ENCODE peak calls at places on chromosomes 11 and 22, in six cellular contexts. B, J, Y, W, I and Z are unnamed samples.

GRCh38 chr22:31707519-31707918 is 42.4 kb downstream of the PRR14L start:
- DNase-seq in B (no peak), J (peak), Y (peak), W (no peak), I (no peak), Z (no peak)

GRCh38 chr11:19698493-19699292 is 13.9 kb upstream of the NAV2 start:
- DNase-seq in B (peak), J (no peak), Y (no peak), W (no peak), I (no peak), Z (no peak)

GRCh38 chr22:19875531-19876313 is 21.0 kb upstream of the GNB1L start:
- DNase-seq in B (no peak), J (no peak), Y (no peak), W (peak), I (no peak), Z (no peak)

GRCh38 chr11:72395993-72396392 is 38.3 kb downstream of the CLPB start:
- DNase-seq in B (no peak), J (no peak), Y (no peak), W (no peak), I (no peak), Z (no peak)

GRCh38 chr22:26632422-26633155 is 10.8 kb downstream of the CRYBA4 start:
- DNase-seq in B (no peak), J (no peak), Y (no peak), W (no peak), I (no peak), Z (no peak)

GRCh38 chr11:1307163-1307870 is 2.1 kb downstream of the TOLLIP start:
- DNase-seq in B (no peak), J (no peak), Y (no peak), W (no peak), I (no peak), Z (no peak)

GRCh38 chr11:130873766-130874165 is 42.5 kb downstream of the SNX19 start:
- DNase-seq in B (peak), J (no peak), Y (no peak), W (no peak), I (no peak), Z (no peak)

GRCh38 chr11:1762537-1763302 is 1.0 kb downstream of the CTSD start:
- DNase-seq in B (no peak), J (peak), Y (peak), W (no peak), I (no peak), Z (no peak)

GRCh38 chr22:46652930-46653331 is 32.7 kb downstream of the GRAMD4 start:
- DNase-seq in B (no peak), J (no peak), Y (no peak), W (no peak), I (no peak), Z (peak)

GRCh38 chr11:114058871-114059277 is 637 bp upstream of the ZBTB16 start:
- DNase-seq in B (peak), J (no peak), Y (no peak), W (no peak), I (no peak), Z (no peak)

GRCh38 chr11:112128483-112129121 is 35.3 kb downstream of the IL18 start:
- DNase-seq in B (peak), J (peak), Y (peak), W (peak), I (no peak), Z (peak)

GRCh38 chr11:73478737-73479347 is 102.6 kb downstream of the RELT start:
- DNase-seq in B (peak), J (peak), Y (peak), W (no peak), I (no peak), Z (no peak)